ENCODE peak calls at places on chromosomes 16 and 17, in four cellular contexts. One of them, this sample, is unnamed.

GRCh38 chr17:2239882-2240430 is 63.6 kb downstream of the SMG6 start:
- DNase-seq in IMR-90: peak
- DNase-seq in BE2C: no peak
- DNase-seq in Peyer's patch: peak
- DNase-seq in this sample: no peak

GRCh38 chr17:82361885-82362633 is 3.0 kb downstream of the TEX19 start:
- DNase-seq in IMR-90: no peak
- DNase-seq in BE2C: no peak
- DNase-seq in Peyer's patch: no peak
- DNase-seq in this sample: no peak

GRCh38 chr17:332558-333322 is 19.9 kb downstream of the RPH3AL start:
- DNase-seq in Peyer's patch: no peak
- DNase-seq in BE2C: no peak
- DNase-seq in IMR-90: peak
- DNase-seq in this sample: no peak

GRCh38 chr17:49952209-49952911 is 16.6 kb upstream of the DLX4 start:
- DNase-seq in Peyer's patch: peak
- DNase-seq in IMR-90: peak
- DNase-seq in BE2C: peak
- DNase-seq in this sample: peak

GRCh38 chr16:159136-159849 is 6.5 kb upstream of the HBM start:
- DNase-seq in IMR-90: no peak
- DNase-seq in Peyer's patch: no peak
- DNase-seq in BE2C: no peak
- DNase-seq in this sample: no peak

GRCh38 chr17:64387545-64388171 is 3.0 kb downstream of the PECAM1 start:
- DNase-seq in Peyer's patch: no peak
- DNase-seq in BE2C: no peak
- DNase-seq in IMR-90: no peak
- DNase-seq in this sample: no peak

GRCh38 chr17:60472449-60472848 is 50.2 kb downstream of the CHCT1 start:
- DNase-seq in BE2C: no peak
- DNase-seq in Peyer's patch: no peak
- DNase-seq in IMR-90: no peak
- DNase-seq in this sample: no peak

GRCh38 chr17:50359998-50360461 is 13.0 kb downstream of the MRPL27 start:
- DNase-seq in Peyer's patch: no peak
- DNase-seq in BE2C: no peak
- DNase-seq in IMR-90: no peak
- DNase-seq in this sample: no peak

GRCh38 chr17:29710891-29711418 is 88.2 kb upstream of the CORO6 start:
- DNase-seq in Peyer's patch: no peak
- DNase-seq in IMR-90: peak
- DNase-seq in BE2C: peak
- DNase-seq in this sample: no peak

GRCh38 chr16:57471852-57472664 is 9.6 kb downstream of the POLR2C start:
- DNase-seq in BE2C: peak
- DNase-seq in IMR-90: no peak
- DNase-seq in Peyer's patch: peak
- DNase-seq in this sample: peak

GRCh38 chr17:12734852-12735430 is 54.4 kb upstream of the ARHGAP44 start:
- DNase-seq in IMR-90: no peak
- DNase-seq in Peyer's patch: no peak
- DNase-seq in BE2C: no peak
- DNase-seq in this sample: no peak

GRCh38 chr16:68412061-68412460 is 36.2 kb downstream of the SMPD3 start:
- DNase-seq in Peyer's patch: no peak
- DNase-seq in BE2C: no peak
- DNase-seq in IMR-90: no peak
- DNase-seq in this sample: no peak

GRCh38 chr16:24850289-24850931 is 4.6 kb downstream of the SLC5A11 start:
- DNase-seq in IMR-90: peak
- DNase-seq in BE2C: no peak
- DNase-seq in Peyer's patch: no peak
- DNase-seq in this sample: no peak

GRCh38 chr16:5438591-5438990 is 341.0 kb upstream of the EEF2KMT start:
- DNase-seq in Peyer's patch: no peak
- DNase-seq in IMR-90: no peak
- DNase-seq in BE2C: no peak
- DNase-seq in this sample: no peak

GRCh38 chr17:34517406-34517805 is 62.0 kb upstream of the TMEM132E start:
- DNase-seq in BE2C: no peak
- DNase-seq in Peyer's patch: no peak
- DNase-seq in IMR-90: no peak
- DNase-seq in this sample: no peak

GRCh38 chr16:23679274-23679985 is 741 bp downstream of the PLK1 start:
- DNase-seq in Peyer's patch: no peak
- DNase-seq in IMR-90: peak
- DNase-seq in BE2C: peak
- DNase-seq in this sample: peak

DNA sequence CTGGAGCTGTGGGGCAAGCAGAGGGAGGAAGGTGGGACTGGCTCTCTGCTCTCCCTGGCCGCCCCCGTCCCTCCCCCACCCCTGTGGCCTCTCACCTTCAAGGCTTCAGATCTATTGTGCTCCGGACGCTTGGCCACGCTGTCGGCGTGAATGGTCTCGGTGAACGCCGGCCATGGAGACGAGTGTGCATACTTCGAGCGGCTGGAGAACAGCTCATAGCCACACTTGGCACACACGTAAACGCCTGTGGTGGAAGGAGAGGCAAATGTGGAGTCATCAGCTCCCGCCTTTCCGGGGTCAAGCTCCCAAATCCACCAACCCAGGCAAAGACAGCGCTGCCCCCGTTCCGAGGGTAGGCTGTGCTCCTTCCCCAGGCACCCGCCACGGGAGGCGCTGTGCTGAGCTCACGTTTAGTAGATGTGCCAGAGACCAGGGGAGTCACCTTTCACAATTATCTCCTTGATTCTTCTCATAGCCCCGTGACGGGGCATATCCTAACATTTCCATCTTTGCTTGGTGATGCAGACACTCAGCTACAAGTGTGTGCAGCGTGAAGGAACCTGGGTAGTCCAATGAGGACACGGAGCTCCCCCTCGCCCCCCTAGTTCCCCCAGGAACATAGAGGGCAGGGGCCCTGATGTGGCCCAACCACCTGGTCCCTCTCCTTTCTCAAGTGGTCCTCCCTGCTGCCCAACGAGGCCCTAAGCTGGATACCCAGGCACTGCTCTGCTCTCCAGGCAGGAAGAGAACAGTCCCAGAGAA is 1.7 kb downstream of the MSRB1 start:
- DNase-seq in IMR-90: no peak
- DNase-seq in Peyer's patch: no peak
- DNase-seq in BE2C: no peak
- DNase-seq in this sample: no peak
- TF ChIP-seq CTCF in IMR-90: peak
- TF ChIP-seq CTCF in Peyer's patch: no peak
- TF ChIP-seq CTCF in BE2C: peak
- TF ChIP-seq CTCF in this sample: no peak

DNA sequence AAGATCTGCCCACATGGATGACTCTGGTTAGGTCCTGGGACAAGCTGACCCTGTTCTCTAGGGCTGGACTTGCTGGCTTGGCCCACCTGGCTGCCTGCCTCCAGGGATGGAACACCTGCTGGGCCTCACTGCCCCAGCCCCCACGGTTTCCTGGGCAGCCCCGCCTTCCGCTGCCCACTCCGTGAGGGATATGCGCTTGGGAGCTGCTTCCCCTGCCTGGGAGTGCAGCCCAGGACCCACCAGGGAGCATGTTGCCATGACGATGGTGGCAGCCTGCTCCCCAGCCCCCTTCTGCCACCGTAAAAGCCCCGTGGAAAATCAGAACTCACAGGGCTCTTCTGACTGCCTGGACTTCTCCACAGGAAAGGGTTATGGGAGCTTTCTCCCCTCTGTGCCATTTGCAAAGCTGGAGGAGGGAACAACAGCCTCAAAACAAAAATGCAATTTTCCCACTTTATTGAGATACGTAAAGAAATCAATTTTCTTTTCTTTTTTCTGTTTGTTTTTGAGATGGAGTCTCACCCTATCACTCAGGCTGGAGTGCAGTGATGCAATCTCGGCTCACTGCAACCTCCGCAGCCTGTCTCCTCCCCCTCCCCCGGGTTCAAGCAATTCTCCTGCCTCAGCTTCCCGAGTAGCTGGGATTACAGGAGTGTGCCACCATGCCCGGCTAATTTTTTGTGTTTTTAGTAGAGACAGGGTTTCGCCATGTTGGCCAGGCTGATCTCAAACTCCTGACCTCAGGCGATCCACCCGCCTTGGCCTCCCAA is 18.0 kb upstream of the GAS7 start:
- DNase-seq in Peyer's patch: no peak
- DNase-seq in IMR-90: no peak
- DNase-seq in BE2C: no peak
- DNase-seq in this sample: peak
- TF ChIP-seq CTCF in Peyer's patch: no peak
- TF ChIP-seq CTCF in IMR-90: no peak
- TF ChIP-seq CTCF in BE2C: no peak
- TF ChIP-seq CTCF in this sample: no peak

DNA sequence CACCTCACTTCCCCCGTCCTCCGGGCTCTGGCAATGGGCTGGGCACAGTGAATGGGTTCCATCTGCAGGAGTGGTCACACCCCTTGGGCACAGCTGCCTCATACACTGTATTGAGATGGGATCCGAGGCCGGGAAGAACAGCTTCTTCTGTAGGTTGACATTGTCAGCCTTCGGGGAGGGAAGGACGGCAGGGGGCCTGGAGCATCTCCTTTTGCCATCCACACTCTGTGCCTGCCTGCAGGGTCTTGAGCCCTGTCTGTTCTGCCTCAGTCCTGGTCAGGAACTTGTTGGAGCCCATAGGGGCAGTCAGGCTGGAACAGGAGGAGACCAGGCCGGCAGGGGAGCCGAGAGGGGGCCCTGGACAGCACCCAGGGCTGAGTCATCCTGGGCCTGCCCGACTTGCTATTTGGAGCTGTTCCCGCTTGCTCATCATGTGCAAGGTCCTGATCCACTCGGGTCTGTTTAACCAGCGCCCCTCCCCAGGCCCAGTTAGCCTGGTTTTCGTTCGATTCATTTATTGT is 286.8 kb downstream of the SEC14L1 start:
- DNase-seq in IMR-90: peak
- DNase-seq in Peyer's patch: no peak
- DNase-seq in BE2C: no peak
- DNase-seq in this sample: no peak
- TF ChIP-seq CTCF in IMR-90: no peak
- TF ChIP-seq CTCF in Peyer's patch: no peak
- TF ChIP-seq CTCF in BE2C: no peak
- TF ChIP-seq CTCF in this sample: no peak

GRCh38 chr16:84950906-84951305 is 60.4 kb downstream of the ZDHHC7 start:
- DNase-seq in BE2C: peak
- DNase-seq in Peyer's patch: no peak
- DNase-seq in IMR-90: no peak
- DNase-seq in this sample: peak
- TF ChIP-seq CTCF in BE2C: peak
- TF ChIP-seq CTCF in Peyer's patch: no peak
- TF ChIP-seq CTCF in IMR-90: peak
- TF ChIP-seq CTCF in this sample: no peak

GRCh38 chr17:43031666-43032065 is 6.6 kb downstream of the RND2 start:
- DNase-seq in Peyer's patch: no peak
- DNase-seq in BE2C: no peak
- DNase-seq in IMR-90: no peak
- DNase-seq in this sample: no peak

GRCh38 chr17:43039646-43040045 is 14.6 kb downstream of the RND2 start:
- DNase-seq in IMR-90: no peak
- DNase-seq in Peyer's patch: no peak
- DNase-seq in BE2C: no peak
- DNase-seq in this sample: no peak

GRCh38 chr17:43034623-43035293 is 9.7 kb downstream of the RND2 start:
- DNase-seq in Peyer's patch: no peak
- DNase-seq in IMR-90: no peak
- DNase-seq in BE2C: no peak
- DNase-seq in this sample: no peak

GRCh38 chr17:43030137-43030767 is 5.2 kb downstream of the RND2 start:
- DNase-seq in IMR-90: no peak
- DNase-seq in BE2C: peak
- DNase-seq in Peyer's patch: no peak
- DNase-seq in this sample: no peak

DNA sequence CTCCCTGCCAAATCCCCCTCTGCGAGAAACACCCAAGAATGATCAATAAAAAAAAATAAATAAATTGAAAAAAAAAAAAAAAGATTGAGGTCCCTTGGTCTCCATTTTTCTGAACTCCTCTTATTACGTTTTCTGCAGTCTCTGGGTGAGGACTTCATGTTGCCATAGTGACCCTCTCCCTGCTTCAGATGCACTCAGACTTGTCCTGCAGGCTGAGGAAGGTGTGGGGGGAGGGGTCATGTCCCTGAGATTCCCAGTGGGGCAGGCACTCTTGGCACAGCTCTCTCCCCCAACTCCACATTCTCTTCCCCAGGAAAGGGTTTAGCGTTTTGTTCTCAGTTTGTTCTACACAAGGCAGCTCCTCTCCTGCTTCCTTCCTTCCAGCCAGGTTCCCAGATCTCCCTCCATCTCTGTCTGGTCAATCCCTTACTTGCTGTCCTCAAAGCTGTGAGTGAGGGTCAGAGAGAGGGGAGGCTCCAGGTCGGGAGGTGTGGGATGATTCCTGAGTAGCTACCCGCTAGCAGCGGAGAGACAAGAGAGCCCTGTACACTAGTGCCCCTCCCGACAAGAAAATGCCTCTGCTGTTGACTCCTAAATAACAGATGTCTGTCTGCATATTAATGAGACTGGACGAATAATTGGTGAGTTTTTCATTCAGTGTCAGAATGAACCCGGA is 9.1 kb downstream of the RND2 start:
- DNase-seq in BE2C: no peak
- DNase-seq in IMR-90: no peak
- DNase-seq in Peyer's patch: no peak
- DNase-seq in this sample: no peak
- TF ChIP-seq CTCF in BE2C: no peak
- TF ChIP-seq CTCF in IMR-90: no peak
- TF ChIP-seq CTCF in Peyer's patch: no peak
- TF ChIP-seq CTCF in this sample: no peak

GRCh38 chr16:85441189-85441889 is 171.8 kb upstream of the GSE1 start:
- DNase-seq in BE2C: no peak
- DNase-seq in Peyer's patch: no peak
- DNase-seq in IMR-90: no peak
- DNase-seq in this sample: no peak
- TF ChIP-seq CTCF in BE2C: no peak
- TF ChIP-seq CTCF in Peyer's patch: no peak
- TF ChIP-seq CTCF in IMR-90: no peak
- TF ChIP-seq CTCF in this sample: no peak

DNA sequence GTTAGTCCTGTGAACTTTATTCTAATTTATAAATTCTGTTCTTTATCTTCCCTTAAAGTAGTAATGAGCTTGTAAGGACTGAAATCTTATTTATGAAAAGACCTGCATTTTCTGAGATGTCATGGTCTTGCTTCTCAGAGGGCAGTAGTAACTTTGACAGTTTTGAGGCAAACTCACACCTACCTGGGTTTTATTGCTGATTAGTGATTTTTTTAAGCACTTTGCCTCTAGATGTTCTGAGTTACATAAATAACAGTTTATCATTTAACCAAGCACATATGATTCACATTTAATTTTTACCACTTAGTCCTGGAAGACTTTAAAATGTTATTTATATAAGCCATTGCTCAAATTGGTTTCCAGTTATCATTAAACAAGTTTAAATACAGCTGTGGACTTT is 10.7 kb downstream of the DUSP14 start:
- DNase-seq in BE2C: no peak
- DNase-seq in Peyer's patch: no peak
- DNase-seq in IMR-90: no peak
- DNase-seq in this sample: no peak
- TF ChIP-seq CTCF in BE2C: no peak
- TF ChIP-seq CTCF in Peyer's patch: no peak
- TF ChIP-seq CTCF in IMR-90: no peak
- TF ChIP-seq CTCF in this sample: no peak

GRCh38 chr16:3584412-3584811 is 7.2 kb upstream of the NLRC3 start:
- DNase-seq in BE2C: no peak
- DNase-seq in Peyer's patch: no peak
- DNase-seq in IMR-90: no peak
- DNase-seq in this sample: no peak
- TF ChIP-seq CTCF in BE2C: no peak
- TF ChIP-seq CTCF in Peyer's patch: no peak
- TF ChIP-seq CTCF in IMR-90: no peak
- TF ChIP-seq CTCF in this sample: no peak

This sample was measured in nephron progenitor cell.